ENCODE peak calls at places on chromosome 7, in four cellular contexts. K, T, G and Z are unnamed samples.

GRCh38 chr7:27314111-27314510 is 71.5 kb downstream of the EVX1 start:
- DNase-seq in G (no peak), K (no peak), T (no peak), Z (peak)

GRCh38 chr7:111992601-111993000 is 213.6 kb downstream of the DOCK4 start:
- DNase-seq in G (peak), T (peak), K (no peak), Z (no peak)

GRCh38 chr7:21550076-21550475 is 7.2 kb downstream of the DNAH11 start:
- DNase-seq in G (no peak), K (no peak), T (no peak), Z (peak)

GRCh38 chr7:47335557-47336177 is 246.2 kb downstream of the TNS3 start:
- DNase-seq in T (no peak), K (no peak), G (no peak), Z (no peak)

GRCh38 chr7:92303761-92304160 is 58.0 kb downstream of the ANKIB1 start:
- DNase-seq in G (no peak), T (no peak), K (no peak), Z (no peak)

GRCh38 chr7:75624134-75624832 is 114.5 kb downstream of the HIP1 start:
- DNase-seq in T (peak), G (peak), K (no peak), Z (peak)

GRCh38 chr7:105519353-105519752 is 2.7 kb downstream of the PUS7 start:
- DNase-seq in K (no peak), G (peak), T (no peak), Z (no peak)

GRCh38 chr7:163298-163695 is 29.1 kb upstream of the FAM20C start:
- DNase-seq in G (no peak), K (no peak), T (no peak), Z (no peak)

GRCh38 chr7:38629621-38630020 is 1.6 kb downstream of the AMPH start:
- DNase-seq in K (no peak), G (peak), T (no peak), Z (no peak)

GRCh38 chr7:157329447-157329846 is 7.4 kb upstream of the DNAJB6 start:
- DNase-seq in G (no peak), K (no peak), T (no peak), Z (no peak)

GRCh38 chr7:77378584-77378983 is 37.6 kb downstream of the GSAP start:
- DNase-seq in G (no peak), T (no peak), K (no peak), Z (no peak)

GRCh38 chr7:70583965-70584883 is 547.7 kb upstream of the GALNT17 start:
- DNase-seq in K (no peak), T (no peak), G (no peak), Z (no peak)
- H3K4me3 ChIP-seq in K (no peak), T (no peak), G (no peak), Z (no peak)

DNA sequence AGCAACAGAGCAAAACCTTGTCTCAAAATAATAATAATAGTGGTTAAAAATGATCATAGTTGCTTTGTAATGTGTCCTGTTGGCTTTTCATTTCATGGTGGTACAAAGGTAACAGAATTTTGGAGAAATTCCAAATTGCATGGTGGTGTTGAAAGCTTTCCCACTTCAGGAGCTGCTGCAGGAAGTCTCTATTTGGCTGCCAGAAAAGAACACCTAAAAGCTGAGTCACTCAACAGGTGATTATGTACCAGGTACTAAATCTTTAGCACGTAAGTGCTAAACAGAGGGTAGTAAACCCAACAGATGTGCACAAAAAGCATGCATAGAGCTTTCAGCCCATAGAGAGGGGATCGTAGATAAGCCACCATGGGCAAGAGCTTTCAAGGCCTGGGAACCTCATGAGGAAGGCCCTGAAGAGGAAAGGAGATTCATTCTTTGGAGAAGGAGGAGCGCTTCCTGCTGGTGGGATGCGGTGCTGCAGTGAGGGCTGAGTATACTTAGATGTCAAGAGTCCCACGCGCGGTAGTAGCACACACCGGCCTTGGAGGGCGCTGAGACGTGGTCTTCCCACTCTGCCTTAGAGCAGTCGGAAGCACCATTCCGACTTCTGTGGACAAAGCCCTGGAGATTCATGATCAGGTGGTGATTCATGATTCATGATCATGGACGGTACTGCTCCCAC is 118.7 kb downstream of the RALA start:
- DNase-seq in K (no peak), T (peak), G (peak), Z (peak)
- TF ChIP-seq CTCF in K (no peak), T (peak), G (peak), Z (peak)

GRCh38 chr7:143362126-143362961 is at the start of gene FAM131B:
- DNase-seq in K (no peak), T (no peak), G (no peak), Z (no peak)

GRCh38 chr7:143361552-143362125 is 874 bp downstream of the FAM131B start:
- DNase-seq in K (no peak), G (no peak), T (no peak), Z (no peak)

GRCh38 chr7:143359769-143360168 is 2.7 kb downstream of the FAM131B start:
- DNase-seq in G (no peak), K (no peak), T (no peak), Z (no peak)

GRCh38 chr7:143363011-143363937 is 761 bp upstream of the FAM131B start:
- DNase-seq in K (no peak), T (no peak), G (no peak), Z (no peak)

GRCh38 chr7:143360788-143361551 is 1.5 kb downstream of the FAM131B start:
- DNase-seq in G (no peak), T (no peak), K (no peak), Z (no peak)
- H3K4me3 ChIP-seq in G (no peak), T (no peak), K (no peak), Z (no peak)

DNA sequence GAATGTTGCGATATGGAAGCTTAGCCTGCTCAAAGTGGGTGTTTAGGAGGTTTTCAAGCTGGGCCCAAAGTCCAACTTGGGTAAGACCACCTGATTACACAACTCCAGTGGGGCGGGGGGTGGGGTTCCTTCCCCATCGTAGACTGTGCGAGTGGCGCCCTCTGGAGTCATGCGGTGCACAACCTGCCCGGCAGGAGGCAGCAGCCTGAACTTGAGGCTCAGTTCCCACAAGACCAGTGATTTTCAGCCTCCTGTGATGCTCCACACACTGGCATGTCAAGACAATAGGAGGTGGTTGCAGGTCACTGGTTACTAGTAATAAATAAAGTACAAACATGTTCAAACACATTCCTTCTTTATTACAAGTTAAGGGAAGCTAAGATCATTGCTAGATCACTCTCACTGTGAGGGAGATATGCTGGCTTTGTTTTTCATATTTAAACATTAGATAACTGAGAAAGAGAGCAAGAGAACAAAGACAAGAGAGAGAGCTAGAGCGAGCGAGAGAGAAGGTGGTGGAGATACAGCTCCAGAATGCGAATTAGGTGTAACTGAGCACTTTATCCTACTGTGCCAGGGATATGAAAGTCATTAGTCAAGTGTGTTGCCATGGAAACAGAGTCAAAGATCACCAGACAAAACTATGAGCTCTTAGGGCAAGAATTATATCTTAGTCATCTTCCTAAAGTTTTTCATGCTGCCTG is 97.4 kb upstream of the BMPER start:
- DNase-seq in K (peak), G (peak), T (peak), Z (peak)
- TF ChIP-seq CTCF in K (peak), G (peak), T (peak), Z (peak)

GRCh38 chr7:150686030-150686626 is 622 bp downstream of the GIMAP2 start:
- DNase-seq in G (no peak), K (no peak), T (peak), Z (peak)
- H3K4me3 ChIP-seq in G (peak), K (peak), T (peak), Z (peak)

DNA sequence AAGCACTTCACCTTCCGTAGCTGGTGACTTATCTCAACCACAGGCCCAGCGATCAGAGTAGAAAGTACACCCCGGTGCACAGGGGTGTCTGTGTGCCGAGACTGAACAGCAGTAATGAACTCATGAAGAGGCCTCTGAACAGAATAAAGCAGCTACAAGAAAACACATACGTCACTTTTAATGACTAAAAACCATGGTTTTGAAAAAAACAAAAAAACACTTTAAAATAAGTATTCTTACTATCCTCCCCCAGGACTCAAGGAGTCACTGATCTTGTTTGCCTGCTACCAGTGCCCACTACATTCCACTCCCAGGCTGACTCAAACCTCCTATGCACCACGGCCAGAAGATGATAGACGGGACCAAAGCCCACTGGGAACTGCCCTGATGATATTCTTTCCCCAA is 53.8 kb downstream of the NCAPG2 start:
- DNase-seq in T (peak), K (peak), G (peak), Z (peak)
- TF ChIP-seq CTCF in T (no peak), K (no peak), G (no peak), Z (no peak)

GRCh38 chr7:23467281-23467680 is 3.0 kb downstream of the IGF2BP3 start:
- DNase-seq in K (no peak), G (no peak), T (peak), Z (no peak)

GRCh38 chr7:23469961-23470250 is 385 bp downstream of the IGF2BP3 start:
- DNase-seq in K (no peak), T (peak), G (no peak), Z (no peak)

GRCh38 chr7:23469150-23469960 is 936 bp downstream of the IGF2BP3 start:
- DNase-seq in G (no peak), T (peak), K (no peak), Z (no peak)

GRCh38 chr7:23467731-23468720 is 2.3 kb downstream of the IGF2BP3 start:
- DNase-seq in K (no peak), G (peak), T (peak), Z (no peak)

DNA sequence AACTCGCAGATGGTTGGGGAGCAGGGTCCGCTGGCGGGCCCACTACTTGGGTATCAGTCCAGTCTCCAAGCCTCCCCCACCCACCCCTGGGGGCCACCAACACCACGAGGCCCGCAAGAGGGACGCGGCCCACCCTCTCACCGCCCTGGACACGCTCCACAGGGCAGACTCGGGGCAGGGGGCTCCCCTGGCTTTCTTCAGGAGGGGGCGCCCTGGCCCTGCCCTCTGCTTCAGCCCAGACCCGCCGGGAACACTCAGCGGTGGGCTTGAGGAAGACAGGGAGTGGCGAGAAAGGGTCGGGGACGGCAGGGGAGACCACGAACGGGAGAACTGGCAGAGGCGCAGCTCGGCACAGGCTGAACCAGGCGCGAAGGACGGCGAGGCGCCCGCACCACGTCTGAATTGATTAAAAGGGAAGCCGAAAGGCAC is 1.6 kb downstream of the IGF2BP3 start:
- DNase-seq in G (no peak), K (no peak), T (peak), Z (no peak)
- H3K4me3 ChIP-seq in G (peak), K (peak), T (peak), Z (peak)

GRCh38 chr7:115221484-115221883 is 299.6 kb downstream of the MDFIC start:
- DNase-seq in G (peak), K (no peak), T (peak), Z (peak)

GRCh38 chr7:115216652-115217051 is 294.8 kb downstream of the MDFIC start:
- DNase-seq in K (no peak), T (peak), G (peak), Z (no peak)

GRCh38 chr7:115218076-115218475 is 296.2 kb downstream of the MDFIC start:
- DNase-seq in G (no peak), T (no peak), K (no peak), Z (peak)

GRCh38 chr7:115217373-115217772 is 295.5 kb downstream of the MDFIC start:
- DNase-seq in K (no peak), T (peak), G (no peak), Z (peak)
- TF ChIP-seq CTCF in K (no peak), T (peak), G (peak), Z (no peak)

DNA sequence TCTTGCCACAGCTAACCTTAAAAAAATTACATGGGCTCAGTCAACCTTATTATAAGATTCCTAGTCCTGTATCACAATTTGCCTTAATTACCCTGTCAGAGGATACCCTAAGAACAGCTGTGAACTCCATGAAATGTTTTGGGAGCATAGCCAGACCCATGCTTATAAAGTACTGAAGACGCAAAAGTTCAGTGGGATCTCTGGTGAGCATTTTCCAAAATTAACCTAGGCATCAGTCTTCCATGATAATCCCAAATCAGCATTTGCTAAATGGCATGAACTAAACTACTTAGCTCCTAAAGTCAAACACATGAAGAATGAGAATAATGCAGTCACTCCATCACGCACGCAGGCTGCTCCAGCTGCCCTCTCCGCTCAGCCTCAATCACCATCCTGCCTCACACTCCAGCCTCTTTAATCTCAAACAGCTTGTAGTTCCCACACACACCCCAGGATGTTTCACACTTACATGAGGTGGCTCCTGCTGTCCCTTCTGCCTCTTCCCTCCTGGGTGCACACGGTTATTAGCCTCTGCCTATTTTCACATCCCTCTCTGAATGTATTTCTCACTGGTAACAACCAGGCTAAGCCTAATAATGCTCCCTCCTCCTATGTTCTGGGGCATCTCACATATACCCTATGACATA is 15.3 kb downstream of the IGF2BP3 start:
- DNase-seq in T (no peak), K (no peak), G (no peak), Z (no peak)
- H3K4me3 ChIP-seq in T (no peak), K (no peak), G (no peak), Z (no peak)